ENCODE peak calls at places on chromosomes 3 and 15, in five cellular contexts. Z is HEK293T, R is hepatic stellate cell, T is T follicular helper cell, X is iris pigment epithelial cell. I is an unnamed sample.

GRCh38 chr15:91572110-91572509 is 281.4 kb upstream of the SLCO3A1 start:
- DNase-seq in Z (no peak), R (no peak), T (no peak), X (peak), I (peak)

GRCh38 chr3:33636125-33636855 is 81.8 kb downstream of the CLASP2 start:
- DNase-seq in Z (peak), R (peak), T (no peak), X (peak), I (peak)

GRCh38 chr3:142027713-142028112 is 121.6 kb downstream of the TFDP2 start:
- DNase-seq in Z (peak), R (no peak), T (no peak), X (peak), I (peak)

GRCh38 chr3:168117853-168118313 is 22.2 kb upstream of the GOLIM4 start:
- DNase-seq in Z (no peak), R (no peak), T (no peak), X (peak), I (peak)

GRCh38 chr3:43055806-43056770 is 49.8 kb downstream of the POMGNT2 start:
- DNase-seq in Z (no peak), R (no peak), T (no peak), X (no peak), I (no peak)

GRCh38 chr3:66991478-66991877 is 6.6 kb upstream of the KBTBD8 start:
- DNase-seq in Z (no peak), R (peak), T (no peak), X (peak), I (peak)

GRCh38 chr3:192943384-192943783 is 25.7 kb upstream of the MB21D2 start:
- DNase-seq in Z (no peak), R (peak), T (no peak), X (no peak), I (peak)

GRCh38 chr3:136135039-136135802 is 60.9 kb downstream of the MSL2 start:
- DNase-seq in Z (no peak), R (no peak), T (no peak), X (no peak), I (peak)

GRCh38 chr3:30347679-30348216 is 258.7 kb upstream of the TGFBR2 start:
- DNase-seq in Z (no peak), R (peak), T (no peak), X (peak), I (peak)

GRCh38 chr3:14425574-14426304 is 23.3 kb downstream of the SLC6A6 start:
- DNase-seq in Z (no peak), R (no peak), T (no peak), X (no peak), I (no peak)

GRCh38 chr3:115588201-115588600 is 35.1 kb upstream of the GAP43 start:
- DNase-seq in Z (no peak), R (no peak), T (no peak), X (no peak), I (no peak)

GRCh38 chr3:72041531-72041930 is 256.6 kb upstream of the PROK2 start:
- DNase-seq in Z (no peak), R (no peak), T (no peak), X (no peak), I (no peak)

GRCh38 chr3:51982352-51982837 is 940 bp upstream of the ACY1 start:
- DNase-seq in Z (peak), R (peak), T (no peak), X (no peak), I (no peak)

GRCh38 chr3:22691407-22691806 is 511.7 kb upstream of the UBE2E2 start:
- DNase-seq in Z (no peak), R (no peak), T (no peak), X (no peak), I (no peak)

GRCh38 chr3:160226026-160226739 is 961 bp downstream of the C3orf80 start:
- DNase-seq in Z (peak), R (peak), T (no peak), X (no peak), I (no peak)

GRCh38 chr3:133401374-133402135 is 1.7 kb downstream of the BFSP2 start:
- DNase-seq in Z (no peak), R (no peak), T (no peak), X (peak), I (no peak)

GRCh38 chr3:90016492-90017065 is 909.2 kb downstream of the EPHA3 start:
- DNase-seq in Z (no peak), R (no peak), T (no peak), X (no peak), I (no peak)